ENCODE peak calls at places on chromosome 6, in ten cellular contexts. U is endothelial cell of umbilical vein, N is upper lobe of left lung, B is lower leg skin, C is ovary, R is right lobe of liver, S is IMR-90, I is stomach, Q is adrenal gland, G is prostate gland. F is an unnamed sample.

GRCh38 chr6:125107048-125107447 is 46.5 kb upstream of the TPD52L1 start:
- DNase-seq in U (no peak), N (no peak), B (no peak), C (no peak), R (no peak), S (no peak), I (no peak), Q (no peak), G (no peak), F (no peak)

GRCh38 chr6:134196568-134197301 is 121.2 kb downstream of the SGK1 start:
- DNase-seq in U (no peak), N (no peak), B (no peak), C (no peak), R (no peak), S (no peak), I (no peak), Q (no peak), G (no peak), F (peak; percentile 89)

GRCh38 chr6:155949256-155949655 is 493.6 kb upstream of the NOX3 start:
- DNase-seq in U (no peak), N (no peak), B (no peak), C (no peak), R (no peak), S (no peak), I (no peak), Q (no peak), G (no peak), F (no peak)

GRCh38 chr6:105646391-105646867 is 243.5 kb upstream of the PREP start:
- DNase-seq in U (no peak), N (no peak), B (no peak), C (no peak), R (no peak), S (peak; percentile 13), I (no peak), Q (no peak), G (no peak), F (no peak)

GRCh38 chr6:84847349-84848160 is 83.2 kb upstream of the TBX18 start:
- DNase-seq in U (peak; percentile 35), N (no peak), B (no peak), C (no peak), R (no peak), S (no peak), I (no peak), Q (no peak), G (no peak), F (no peak)

GRCh38 chr6:169199625-169200335 is 53.9 kb downstream of the THBS2 start:
- DNase-seq in U (no peak), N (no peak), B (no peak), C (no peak), R (no peak), S (no peak), I (no peak), Q (no peak), G (no peak), F (no peak)

GRCh38 chr6:127266892-127267741 is 453 bp downstream of the RNF146 start:
- DNase-seq in U (peak; percentile 79), N (peak; percentile 93), B (no peak), C (peak; percentile 54), R (peak; percentile 71), S (peak; percentile 32), I (peak; percentile 48), Q (peak; percentile 62), G (peak; percentile 25), F (peak; percentile 88)

GRCh38 chr6:53436904-53437303 is 88.2 kb upstream of the ELOVL5 start:
- DNase-seq in U (no peak), N (no peak), B (no peak), C (no peak), R (no peak), S (peak; percentile 17), I (no peak), Q (no peak), G (no peak), F (no peak)

GRCh38 chr6:90220273-90220672 is 76.4 kb downstream of the BACH2 start:
- DNase-seq in U (peak; percentile 88), N (no peak), B (no peak), C (no peak), R (no peak), S (no peak), I (no peak), Q (no peak), G (no peak), F (no peak)

GRCh38 chr6:90221403-90221802 is 75.2 kb downstream of the BACH2 start:
- DNase-seq in U (no peak), N (no peak), B (peak; percentile 25), C (no peak), R (no peak), S (no peak), I (no peak), Q (no peak), G (no peak), F (peak; percentile 5)

GRCh38 chr6:90222008-90222407 is 74.6 kb downstream of the BACH2 start:
- DNase-seq in U (no peak), N (no peak), B (no peak), C (no peak), R (no peak), S (no peak), I (no peak), Q (no peak), G (no peak), F (no peak)

GRCh38 chr6:90217621-90218496 is 78.8 kb downstream of the BACH2 start:
- DNase-seq in U (no peak), N (peak; percentile 84), B (no peak), C (no peak), R (peak; percentile 49), S (no peak), I (peak; percentile 56), Q (no peak), G (no peak), F (peak; percentile 38)

GRCh38 chr6:90219168-90219985 is 77.3 kb downstream of the BACH2 start:
- DNase-seq in U (peak; percentile 70), N (no peak), B (peak; percentile 71), C (peak; percentile 48), R (no peak), S (peak; percentile 90), I (no peak), Q (peak; percentile 29), G (peak; percentile 39), F (no peak)
- TF ChIP-seq POLR2A in U (no peak), N (no peak), B (no peak), C (no peak), R (no peak), S (no peak), I (no peak), Q (no peak), G (no peak), F (no peak)

DNA sequence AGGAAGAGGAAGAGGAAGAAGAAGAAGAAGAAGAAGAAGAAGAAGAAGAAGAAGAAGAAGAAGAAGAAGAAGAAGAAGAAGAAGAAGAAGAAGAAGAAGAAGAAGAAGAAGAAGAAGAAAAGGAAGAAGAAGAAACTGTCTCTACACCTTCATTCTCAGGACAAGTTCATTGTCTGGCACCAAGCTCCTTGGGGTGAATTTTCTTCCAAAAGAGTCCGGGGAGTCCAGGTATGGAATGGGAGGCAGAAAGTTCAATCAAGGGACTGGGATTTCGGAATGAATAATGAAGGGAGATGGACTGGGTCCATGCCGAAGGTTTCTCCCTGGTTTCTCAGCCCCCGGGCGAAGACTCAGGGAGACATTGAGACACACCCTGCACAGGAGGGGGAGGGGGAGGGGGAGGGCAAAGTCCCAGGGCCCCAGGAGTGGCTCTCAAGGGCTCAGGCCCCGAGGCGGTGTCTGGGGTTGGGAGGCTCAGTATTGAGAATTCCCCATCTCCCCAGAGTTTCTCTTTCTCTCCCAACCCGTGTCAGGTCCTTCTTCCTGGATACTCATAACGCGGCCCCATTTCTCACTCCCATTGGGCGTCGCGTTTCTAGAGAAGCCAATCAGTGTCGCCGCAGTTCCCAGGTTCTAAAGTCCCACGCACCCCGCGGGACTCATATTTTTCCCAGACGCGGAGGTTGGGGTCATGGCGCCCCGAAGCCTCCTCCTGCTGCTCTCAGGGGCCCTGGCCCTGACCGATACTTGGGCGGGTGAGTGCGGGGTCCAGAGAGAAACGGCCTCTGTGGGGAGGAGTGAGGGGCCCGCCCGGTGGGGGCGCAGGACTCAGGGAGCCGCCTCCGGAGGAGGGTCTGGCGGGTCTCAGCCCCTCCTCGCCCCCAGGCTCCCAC is at the start of gene HLA-F:
- DNase-seq in U (peak; percentile 87), N (no peak), B (peak; percentile 98), C (peak; percentile 89), R (peak; percentile 80), S (peak; percentile 30), I (peak; percentile 93), Q (peak; percentile 94), G (peak; percentile 89), F (no peak)
- TF ChIP-seq POLR2A in U (no peak), N (peak; percentile 89), B (peak; percentile 31), C (peak; percentile 42), R (peak; percentile 67), S (no peak), I (no peak), Q (peak; percentile 65), G (peak; percentile 93), F (no peak)

DNA sequence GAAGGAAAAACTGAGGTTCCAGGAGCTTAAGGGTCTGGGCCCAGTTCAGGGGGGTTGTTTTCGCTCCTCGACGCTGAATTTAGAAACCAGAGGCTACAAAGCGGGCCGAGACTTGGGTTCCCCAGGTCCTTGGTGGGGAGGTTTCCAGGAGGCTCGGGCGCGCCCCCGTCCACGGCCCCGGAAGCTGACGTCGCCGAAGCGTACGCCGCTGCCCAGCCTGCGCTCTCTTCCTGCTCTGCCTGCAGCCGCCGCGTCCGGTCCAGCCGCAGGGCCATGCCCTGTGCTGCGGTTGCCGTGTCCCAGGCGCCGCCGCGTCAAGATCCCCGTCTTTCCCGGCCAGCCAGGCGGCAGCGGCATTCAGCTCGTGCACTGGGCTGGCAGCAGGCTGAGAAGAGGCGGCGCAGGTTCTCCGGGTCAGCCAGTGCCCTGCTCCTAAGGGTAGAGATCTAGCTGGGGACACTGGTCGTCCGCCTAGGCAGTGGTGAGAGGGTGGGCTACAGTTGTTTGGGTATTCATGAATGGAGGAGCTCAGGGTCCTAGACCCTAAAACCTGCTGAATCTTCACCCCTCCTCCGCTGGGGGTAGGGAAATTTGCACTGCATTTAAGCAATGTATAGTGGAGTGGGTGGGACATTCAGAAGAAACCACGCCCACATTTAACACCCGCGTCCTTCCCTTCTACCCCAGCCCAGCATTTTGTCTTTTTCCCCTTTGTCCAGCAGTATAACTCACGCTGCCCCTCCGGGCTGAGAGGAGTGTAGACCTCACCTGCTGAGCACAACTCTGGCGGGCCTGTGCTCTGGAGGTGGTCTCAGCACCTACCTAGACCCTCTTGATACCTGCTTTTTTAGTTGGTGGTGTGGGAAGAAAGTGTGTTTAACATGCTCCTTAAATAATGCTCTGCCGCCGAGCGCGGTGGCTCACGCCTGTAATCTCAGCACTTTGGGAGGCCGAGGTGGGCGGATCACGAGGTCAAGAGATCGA is 1.1 kb upstream of the TRIM26 start:
- DNase-seq in U (peak; percentile 74), N (peak; percentile 97), B (peak; percentile 97), C (peak; percentile 85), R (peak; percentile 91), S (peak; percentile 73), I (peak; percentile 88), Q (peak; percentile 86), G (peak; percentile 77), F (peak; percentile 79)
- TF ChIP-seq POLR2A in U (peak; percentile 90), N (peak; percentile 84), B (peak; percentile 13), C (peak; percentile 77), R (peak; percentile 90), S (no peak), I (peak; percentile 63), Q (peak; percentile 91), G (peak; percentile 72), F (no peak)

DNA sequence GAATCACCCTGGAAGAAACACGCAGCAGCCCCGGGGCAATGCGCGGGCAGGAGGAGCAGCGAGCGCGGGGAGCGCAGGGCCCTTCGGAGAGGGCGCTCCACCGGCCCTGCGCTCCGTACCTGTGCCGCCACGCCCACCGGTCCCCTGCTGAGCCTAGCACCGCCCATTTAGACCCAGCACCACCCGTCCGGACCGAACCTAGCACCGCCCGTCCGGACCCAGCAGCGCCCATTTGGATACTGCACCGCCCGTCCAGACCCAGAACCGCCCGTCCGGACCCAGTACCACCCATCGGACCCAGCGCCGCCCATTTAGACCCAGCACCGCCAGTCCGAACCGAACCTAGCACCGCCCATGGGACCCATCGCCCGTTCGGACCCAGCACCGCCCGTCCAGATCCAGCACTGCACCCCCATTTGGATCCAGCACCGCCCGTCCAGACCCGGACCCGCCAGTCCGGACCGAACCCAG is 917 bp upstream of the AFDN start:
- DNase-seq in U (no peak), N (peak; percentile 90), B (peak; percentile 92), C (peak; percentile 48), R (peak; percentile 86), S (no peak), I (peak; percentile 84), Q (peak; percentile 62), G (peak; percentile 80), F (peak; percentile 20)
- TF ChIP-seq POLR2A in U (no peak), N (peak; percentile 23), B (no peak), C (no peak), R (peak; percentile 69), S (no peak), I (no peak), Q (no peak), G (peak; percentile 41), F (no peak)